ENCODE peak calls at places on chromosomes 11 and 22, in ten cellular contexts. A, J, B, E, H, D, I, Q, T and K are unnamed samples.
A peak's percentile ranks its signal among the peaks of the same experiment; 100 is the strongest.

GRCh38 chr11:122656631-122657101 is 1.1 kb downstream of the UBASH3B start:
- DNase-seq in A (no peak), J (peak; percentile 30), B (peak; percentile 30), E (peak; percentile 56), H (peak; percentile 44), D (peak; percentile 13), I (no peak), Q (peak; percentile 75), T (no peak), K (peak; percentile 54)

GRCh38 chr11:16791494-16791961 is 53.1 kb downstream of the C11orf58 start:
- DNase-seq in A (no peak), J (no peak), B (no peak), E (peak; percentile 95), H (no peak), D (no peak), I (no peak), Q (no peak), T (no peak), K (peak; percentile 55)

GRCh38 chr11:116598036-116598435 is 174.8 kb downstream of the BUD13 start:
- DNase-seq in A (no peak), J (no peak), B (no peak), E (no peak), H (no peak), D (no peak), I (no peak), Q (peak; percentile 27), T (no peak), K (no peak)

GRCh38 chr11:123301696-123302400 is 106.8 kb upstream of the CLMP start:
- DNase-seq in A (peak; percentile 55), J (peak; percentile 48), B (peak; percentile 63), E (peak; percentile 11), H (peak; percentile 62), D (peak; percentile 30), I (no peak), Q (peak; percentile 69), T (no peak), K (peak; percentile 61)

GRCh38 chr11:16347928-16348685 is 8.2 kb downstream of the SOX6 start:
- DNase-seq in A (no peak), J (no peak), B (no peak), E (peak; percentile 42), H (no peak), D (no peak), I (no peak), Q (no peak), T (no peak), K (no peak)

GRCh38 chr11:96342131-96342970 is 644 bp downstream of the MAML2 start:
- DNase-seq in A (no peak), J (no peak), B (no peak), E (no peak), H (no peak), D (no peak), I (no peak), Q (no peak), T (no peak), K (no peak)

GRCh38 chr11:103525069-103525468 is 415.8 kb downstream of the DYNC2H1 start:
- DNase-seq in A (no peak), J (no peak), B (no peak), E (peak; percentile 65), H (no peak), D (no peak), I (no peak), Q (no peak), T (no peak), K (no peak)

GRCh38 chr11:11444800-11445126 is 91.7 kb upstream of the CSNK2A3 start:
- DNase-seq in A (no peak), J (no peak), B (no peak), E (no peak), H (no peak), D (no peak), I (no peak), Q (no peak), T (no peak), K (no peak)

GRCh38 chr22:42437488-42438292 is 5.5 kb upstream of the NFAM1 start:
- DNase-seq in A (peak; percentile 75), J (peak; percentile 77), B (peak; percentile 82), E (peak; percentile 18), H (peak; percentile 79), D (no peak), I (no peak), Q (peak; percentile 87), T (no peak), K (peak; percentile 79)

GRCh38 chr22:41561335-41561734 is 525 bp downstream of the CSDC2 start:
- DNase-seq in A (no peak), J (no peak), B (no peak), E (no peak), H (no peak), D (no peak), I (no peak), Q (peak; percentile 73), T (no peak), K (no peak)

GRCh38 chr11:118224512-118225180 is at the start of gene JAML:
- DNase-seq in A (no peak), J (no peak), B (peak; percentile 60), E (no peak), H (no peak), D (no peak), I (no peak), Q (no peak), T (no peak), K (no peak)

GRCh38 chr22:16827506-16827905 is 2.3 kb upstream of the XKR3 start:
- DNase-seq in A (no peak), J (no peak), B (no peak), E (no peak), H (no peak), D (no peak), I (no peak), Q (no peak), T (no peak), K (no peak)

GRCh38 chr11:122287401-122287800 is 171.4 kb upstream of the BLID start:
- DNase-seq in A (no peak), J (no peak), B (no peak), E (no peak), H (no peak), D (no peak), I (no peak), Q (no peak), T (no peak), K (no peak)

GRCh38 chr11:96238563-96239166 is 104.3 kb downstream of the MAML2 start:
- DNase-seq in A (no peak), J (no peak), B (no peak), E (peak; percentile 72), H (no peak), D (no peak), I (no peak), Q (no peak), T (no peak), K (no peak)

GRCh38 chr11:96219981-96220623 is 122.9 kb downstream of the MAML2 start:
- DNase-seq in A (no peak), J (no peak), B (no peak), E (peak; percentile 62), H (peak; percentile 39), D (no peak), I (no peak), Q (no peak), T (no peak), K (no peak)

GRCh38 chr11:129853508-129854228 is 38.0 kb downstream of the TMEM45B start:
- DNase-seq in A (peak; percentile 25), J (peak; percentile 73), B (peak; percentile 86), E (peak; percentile 49), H (no peak), D (peak; percentile 93), I (no peak), Q (no peak), T (peak; percentile 49), K (peak; percentile 93)

GRCh38 chr11:4664183-4664582 is 20.4 kb downstream of the OR51E1 start:
- DNase-seq in A (no peak), J (no peak), B (no peak), E (no peak), H (no peak), D (no peak), I (no peak), Q (no peak), T (no peak), K (no peak)
- TF ChIP-seq POLR2A in A (no peak), J (no peak), B (no peak), E (no peak), H (no peak), D (no peak), I (no peak), Q (no peak), T (no peak), K (no peak)

DNA sequence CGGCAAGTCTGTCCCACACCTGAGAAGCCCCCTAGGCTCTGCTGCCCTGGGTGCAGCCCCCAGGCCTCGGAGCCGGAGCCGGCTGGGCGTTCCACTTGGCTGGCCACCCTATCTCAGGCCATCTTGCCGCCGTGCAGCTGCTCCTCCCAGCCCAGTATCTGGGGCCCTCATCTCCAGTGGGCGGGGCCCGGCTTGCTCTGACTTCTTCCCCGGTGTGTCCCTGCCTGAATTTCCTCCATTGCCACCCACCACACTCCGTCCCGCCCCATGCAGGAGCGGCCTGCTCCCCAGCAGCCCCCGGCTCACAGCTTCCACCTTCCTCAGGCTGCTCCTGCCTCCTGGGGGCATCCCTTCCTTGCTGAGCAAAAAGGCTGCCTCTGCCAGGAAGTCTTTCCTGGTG is 46.6 kb downstream of the WNT7B start:
- DNase-seq in A (no peak), J (no peak), B (no peak), E (no peak), H (no peak), D (no peak), I (no peak), Q (no peak), T (no peak), K (no peak)
- TF ChIP-seq CTCF in A (no peak), J (no peak), B (no peak), E (no peak), H (no peak), D (no peak), I (no peak), Q (no peak), T (no peak), K (no peak)

GRCh38 chr11:134800826-134801225 is 388.8 kb upstream of the B3GAT1 start:
- DNase-seq in A (no peak), J (no peak), B (no peak), E (no peak), H (no peak), D (no peak), I (no peak), Q (no peak), T (no peak), K (no peak)
- H3K27me3 ChIP-seq in A (peaks cover 4% of the 10 kb centered on the region), J (no peaks in the 10 kb centered on the region), B (peaks cover 25% of the 10 kb centered on the region), E (no peaks in the 10 kb centered on the region), H (no peaks in the 10 kb centered on the region), D (peaks cover 5% of the 10 kb centered on the region), I (no peaks in the 10 kb centered on the region), Q (no peaks in the 10 kb centered on the region), T (no peaks in the 10 kb centered on the region), K (no peaks in the 10 kb centered on the region)

DNA sequence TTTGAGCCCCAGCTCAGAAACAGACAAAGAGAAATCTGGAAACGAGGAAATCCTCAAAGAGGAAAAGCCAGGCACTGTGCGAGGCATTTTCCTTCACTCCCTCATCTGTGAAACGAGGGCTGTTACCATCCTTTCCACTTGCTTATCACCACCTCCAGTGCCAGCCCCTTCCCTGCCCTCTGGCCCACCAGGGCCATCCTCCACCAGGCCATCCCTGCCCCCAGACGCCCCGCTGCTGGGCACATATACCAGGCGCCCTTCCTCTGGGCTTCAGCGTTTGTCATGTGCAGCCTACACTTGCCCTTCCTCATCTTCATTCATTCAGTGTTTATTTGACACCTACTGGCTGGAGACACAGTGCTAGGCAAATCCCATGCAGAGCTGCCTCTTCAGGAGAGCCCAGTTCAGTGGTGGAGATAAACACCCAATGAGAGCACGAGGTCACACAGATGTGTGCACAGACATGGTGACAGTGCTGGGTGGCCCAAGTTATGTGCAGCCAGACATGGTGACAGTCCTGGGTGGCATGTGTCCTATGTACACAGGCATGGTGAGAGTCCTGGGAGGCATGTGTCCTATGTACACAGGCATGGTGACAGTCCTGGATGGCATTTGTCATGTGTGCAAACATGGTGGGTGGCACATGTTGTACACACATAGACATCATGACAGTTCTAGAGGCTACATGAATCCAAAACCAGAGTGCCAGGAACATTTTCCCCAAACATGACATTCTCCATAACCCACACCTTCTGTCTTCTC is 9.7 kb downstream of the SPTBN2 start:
- DNase-seq in A (no peak), J (no peak), B (no peak), E (no peak), H (no peak), D (no peak), I (no peak), Q (no peak), T (no peak), K (no peak)
- TF ChIP-seq POLR2A in A (no peak), J (no peak), B (no peak), E (no peak), H (no peak), D (no peak), I (no peak), Q (no peak), T (no peak), K (no peak)